ENCODE peak calls at places on chromosomes 3 and 15, in seven cellular contexts. One of them, this sample, is unnamed.

GRCh38 chr3:184295771-184296170 is 3.3 kb upstream of the PSMD2 start:
- DNase-seq in epithelial cell of esophagus: no peak
- DNase-seq in cardiac fibroblast: no peak
- DNase-seq in EH: no peak
- DNase-seq in astrocyte of the spinal cord: no peak
- DNase-seq in ecto neural progenitor cell: no peak
- DNase-seq in Caki2: no peak
- DNase-seq in this sample: no peak

GRCh38 chr3:182436547-182436946 is 356.8 kb upstream of the ATP11B start:
- DNase-seq in epithelial cell of esophagus: peak
- DNase-seq in cardiac fibroblast: no peak
- DNase-seq in EH: no peak
- DNase-seq in astrocyte of the spinal cord: no peak
- DNase-seq in ecto neural progenitor cell: no peak
- DNase-seq in Caki2: no peak
- DNase-seq in this sample: no peak

GRCh38 chr15:51494411-51495314 is 127.9 kb downstream of the DMXL2 start:
- DNase-seq in epithelial cell of esophagus: peak
- DNase-seq in cardiac fibroblast: peak
- DNase-seq in EH: peak
- DNase-seq in astrocyte of the spinal cord: peak
- DNase-seq in ecto neural progenitor cell: no peak
- DNase-seq in Caki2: no peak
- DNase-seq in this sample: no peak

GRCh38 chr15:71707230-71708051 is 102.9 kb upstream of the NR2E3 start:
- DNase-seq in epithelial cell of esophagus: no peak
- DNase-seq in cardiac fibroblast: peak
- DNase-seq in EH: peak
- DNase-seq in astrocyte of the spinal cord: no peak
- DNase-seq in ecto neural progenitor cell: no peak
- DNase-seq in Caki2: no peak
- DNase-seq in this sample: no peak

GRCh38 chr3:155853214-155854146 is 747 bp downstream of the SLC33A1 start:
- DNase-seq in epithelial cell of esophagus: peak
- DNase-seq in cardiac fibroblast: peak
- DNase-seq in EH: peak
- DNase-seq in astrocyte of the spinal cord: no peak
- DNase-seq in ecto neural progenitor cell: no peak
- DNase-seq in Caki2: no peak
- DNase-seq in this sample: no peak

GRCh38 chr15:69035205-69035917 is 20.9 kb downstream of the NOX5 start:
- DNase-seq in epithelial cell of esophagus: peak
- DNase-seq in cardiac fibroblast: peak
- DNase-seq in EH: no peak
- DNase-seq in astrocyte of the spinal cord: no peak
- DNase-seq in ecto neural progenitor cell: peak
- DNase-seq in Caki2: no peak
- DNase-seq in this sample: no peak

GRCh38 chr3:136546718-136547117 is 205.5 kb downstream of the STAG1 start:
- DNase-seq in epithelial cell of esophagus: no peak
- DNase-seq in cardiac fibroblast: peak
- DNase-seq in EH: peak
- DNase-seq in astrocyte of the spinal cord: peak
- DNase-seq in ecto neural progenitor cell: no peak
- DNase-seq in Caki2: no peak
- DNase-seq in this sample: no peak

GRCh38 chr3:87307805-87308204 is 31.4 kb upstream of the POU1F1 start:
- DNase-seq in epithelial cell of esophagus: peak
- DNase-seq in cardiac fibroblast: no peak
- DNase-seq in EH: peak
- DNase-seq in astrocyte of the spinal cord: no peak
- DNase-seq in ecto neural progenitor cell: no peak
- DNase-seq in Caki2: no peak
- DNase-seq in this sample: no peak

GRCh38 chr3:38533285-38533994 is 37.3 kb downstream of the EXOG start:
- DNase-seq in epithelial cell of esophagus: no peak
- DNase-seq in cardiac fibroblast: no peak
- DNase-seq in EH: no peak
- DNase-seq in astrocyte of the spinal cord: no peak
- DNase-seq in ecto neural progenitor cell: peak
- DNase-seq in Caki2: no peak
- DNase-seq in this sample: no peak

GRCh38 chr15:69511015-69511414 is 58.4 kb downstream of the RPLP1 start:
- DNase-seq in epithelial cell of esophagus: no peak
- DNase-seq in cardiac fibroblast: no peak
- DNase-seq in EH: no peak
- DNase-seq in astrocyte of the spinal cord: no peak
- DNase-seq in ecto neural progenitor cell: no peak
- DNase-seq in Caki2: no peak
- DNase-seq in this sample: no peak

GRCh38 chr15:48963524-48964113 is at the start of gene SHC4:
- DNase-seq in epithelial cell of esophagus: peak
- DNase-seq in cardiac fibroblast: peak
- DNase-seq in EH: peak
- DNase-seq in astrocyte of the spinal cord: peak
- DNase-seq in ecto neural progenitor cell: peak
- DNase-seq in Caki2: peak
- DNase-seq in this sample: no peak

GRCh38 chr3:45912435-45912834 is 26.1 kb downstream of the CCR9 start:
- DNase-seq in epithelial cell of esophagus: no peak
- DNase-seq in cardiac fibroblast: no peak
- DNase-seq in EH: no peak
- DNase-seq in astrocyte of the spinal cord: no peak
- DNase-seq in ecto neural progenitor cell: no peak
- DNase-seq in Caki2: no peak
- DNase-seq in this sample: no peak

GRCh38 chr3:150384517-150385212 is 23.4 kb upstream of the TSC22D2 start:
- DNase-seq in epithelial cell of esophagus: no peak
- DNase-seq in cardiac fibroblast: no peak
- DNase-seq in EH: no peak
- DNase-seq in astrocyte of the spinal cord: peak
- DNase-seq in ecto neural progenitor cell: peak
- DNase-seq in Caki2: peak
- DNase-seq in this sample: no peak

GRCh38 chr3:170724599-170724998 is 138.7 kb upstream of the SLC7A14 start:
- DNase-seq in epithelial cell of esophagus: peak
- DNase-seq in cardiac fibroblast: peak
- DNase-seq in EH: peak
- DNase-seq in astrocyte of the spinal cord: peak
- DNase-seq in ecto neural progenitor cell: no peak
- DNase-seq in Caki2: no peak
- DNase-seq in this sample: no peak

GRCh38 chr15:71295242-71296031 is 180.2 kb downstream of the THSD4 start:
- DNase-seq in epithelial cell of esophagus: peak
- DNase-seq in cardiac fibroblast: peak
- DNase-seq in EH: peak
- DNase-seq in astrocyte of the spinal cord: peak
- DNase-seq in ecto neural progenitor cell: no peak
- DNase-seq in Caki2: peak
- DNase-seq in this sample: no peak

GRCh38 chr3:23387286-23387918 is 184.3 kb downstream of the UBE2E2 start:
- DNase-seq in epithelial cell of esophagus: no peak
- DNase-seq in cardiac fibroblast: no peak
- DNase-seq in EH: no peak
- DNase-seq in astrocyte of the spinal cord: no peak
- DNase-seq in ecto neural progenitor cell: no peak
- DNase-seq in Caki2: no peak
- DNase-seq in this sample: no peak

This sample was measured in type B pancreatic cell.